ENCODE peak calls at places on chromosomes 6 and 20, in ten cellular contexts. One of them, this sample, is unnamed.

GRCh38 chr6:73006161-73006560 is 219.1 kb downstream of the KHDC1L start:
- DNase-seq in CD8-positive, alpha-beta T cell: no peak
- DNase-seq in SK-N-SH: no peak
- DNase-seq in cardiac muscle cell: no peak
- DNase-seq in body of pancreas: no peak
- DNase-seq in transverse colon: no peak
- DNase-seq in psoas muscle: no peak
- DNase-seq in brain microvascular endothelial cell: no peak
- DNase-seq in fibroblast of lung: no peak
- DNase-seq in right lobe of liver: no peak
- DNase-seq in this sample: no peak

GRCh38 chr6:168368063-168368835 is 48.7 kb upstream of the DACT2 start:
- DNase-seq in CD8-positive, alpha-beta T cell: no peak
- DNase-seq in SK-N-SH: no peak
- DNase-seq in cardiac muscle cell: peak
- DNase-seq in body of pancreas: no peak
- DNase-seq in transverse colon: no peak
- DNase-seq in psoas muscle: no peak
- DNase-seq in brain microvascular endothelial cell: no peak
- DNase-seq in fibroblast of lung: no peak
- DNase-seq in right lobe of liver: no peak
- DNase-seq in this sample: no peak

GRCh38 chr6:109686566-109686965 is 4.4 kb downstream of the AK9 start:
- DNase-seq in CD8-positive, alpha-beta T cell: no peak
- DNase-seq in SK-N-SH: no peak
- DNase-seq in cardiac muscle cell: no peak
- DNase-seq in body of pancreas: no peak
- DNase-seq in transverse colon: no peak
- DNase-seq in psoas muscle: no peak
- DNase-seq in brain microvascular endothelial cell: no peak
- DNase-seq in fibroblast of lung: no peak
- DNase-seq in right lobe of liver: no peak
- DNase-seq in this sample: no peak

GRCh38 chr6:107554918-107555317 is 65.0 kb downstream of the SOBP start:
- DNase-seq in CD8-positive, alpha-beta T cell: no peak
- DNase-seq in SK-N-SH: no peak
- DNase-seq in cardiac muscle cell: no peak
- DNase-seq in body of pancreas: no peak
- DNase-seq in transverse colon: no peak
- DNase-seq in psoas muscle: no peak
- DNase-seq in brain microvascular endothelial cell: no peak
- DNase-seq in fibroblast of lung: no peak
- DNase-seq in right lobe of liver: no peak
- DNase-seq in this sample: no peak

GRCh38 chr6:91198588-91199255 is 611.9 kb upstream of the MAP3K7 start:
- DNase-seq in CD8-positive, alpha-beta T cell: no peak
- DNase-seq in SK-N-SH: no peak
- DNase-seq in cardiac muscle cell: peak
- DNase-seq in body of pancreas: no peak
- DNase-seq in transverse colon: no peak
- DNase-seq in psoas muscle: no peak
- DNase-seq in brain microvascular endothelial cell: peak
- DNase-seq in fibroblast of lung: no peak
- DNase-seq in right lobe of liver: no peak
- DNase-seq in this sample: no peak

GRCh38 chr6:148768646-148769270 is 21.9 kb downstream of the UST start:
- DNase-seq in CD8-positive, alpha-beta T cell: no peak
- DNase-seq in SK-N-SH: no peak
- DNase-seq in cardiac muscle cell: no peak
- DNase-seq in body of pancreas: no peak
- DNase-seq in transverse colon: no peak
- DNase-seq in psoas muscle: no peak
- DNase-seq in brain microvascular endothelial cell: no peak
- DNase-seq in fibroblast of lung: no peak
- DNase-seq in right lobe of liver: no peak
- DNase-seq in this sample: no peak

GRCh38 chr20:42795399-42795798 is 394.3 kb downstream of the PTPRT start:
- DNase-seq in CD8-positive, alpha-beta T cell: no peak
- DNase-seq in SK-N-SH: no peak
- DNase-seq in cardiac muscle cell: no peak
- DNase-seq in body of pancreas: no peak
- DNase-seq in transverse colon: no peak
- DNase-seq in psoas muscle: no peak
- DNase-seq in brain microvascular endothelial cell: no peak
- DNase-seq in fibroblast of lung: no peak
- DNase-seq in right lobe of liver: no peak
- DNase-seq in this sample: no peak

GRCh38 chr20:63101781-63102719 is 95.3 kb upstream of the BHLHE23 start:
- DNase-seq in CD8-positive, alpha-beta T cell: peak
- DNase-seq in SK-N-SH: peak
- DNase-seq in cardiac muscle cell: peak
- DNase-seq in body of pancreas: peak
- DNase-seq in transverse colon: peak
- DNase-seq in psoas muscle: peak
- DNase-seq in brain microvascular endothelial cell: peak
- DNase-seq in fibroblast of lung: peak
- DNase-seq in right lobe of liver: peak
- DNase-seq in this sample: peak

DNA sequence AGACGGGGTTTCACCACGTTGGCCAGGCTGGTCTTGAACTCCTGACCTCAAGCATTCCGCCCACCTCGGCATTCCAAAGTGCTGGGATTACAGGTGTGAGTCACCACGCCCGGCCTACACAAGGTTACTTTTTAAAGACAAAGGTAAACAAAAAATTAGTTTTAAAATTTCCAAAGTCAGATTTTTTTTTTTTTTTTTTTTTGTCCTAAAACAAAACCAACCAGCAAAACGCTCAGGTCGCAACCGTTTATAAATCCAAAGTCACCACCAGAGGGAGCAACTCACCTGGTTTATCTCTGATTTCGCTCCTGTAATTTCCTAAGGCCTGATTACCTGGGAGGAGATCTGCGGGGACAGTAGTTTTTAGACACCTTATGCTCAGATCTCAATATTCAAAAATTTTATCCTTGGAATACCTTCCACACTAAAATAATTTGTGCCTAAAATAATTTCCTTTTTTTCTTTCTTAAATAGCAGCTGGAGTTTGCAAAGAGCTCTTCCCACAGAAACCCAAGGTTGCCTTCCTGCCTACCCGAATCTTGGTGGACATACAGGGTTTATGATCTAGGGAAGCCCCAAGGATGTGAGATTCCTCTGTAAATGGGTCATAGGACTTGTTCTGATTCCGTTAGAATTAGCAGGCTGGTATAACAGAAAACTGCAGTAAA is 19.8 kb upstream of the TREM1 start:
- DNase-seq in CD8-positive, alpha-beta T cell: no peak
- DNase-seq in SK-N-SH: peak
- DNase-seq in cardiac muscle cell: peak
- DNase-seq in body of pancreas: peak
- DNase-seq in transverse colon: peak
- DNase-seq in psoas muscle: no peak
- DNase-seq in brain microvascular endothelial cell: peak
- DNase-seq in fibroblast of lung: peak
- DNase-seq in right lobe of liver: no peak
- DNase-seq in this sample: no peak
- TF ChIP-seq CTCF in CD8-positive, alpha-beta T cell: peak
- TF ChIP-seq CTCF in SK-N-SH: peak
- TF ChIP-seq CTCF in cardiac muscle cell: peak
- TF ChIP-seq CTCF in body of pancreas: peak
- TF ChIP-seq CTCF in transverse colon: peak
- TF ChIP-seq CTCF in psoas muscle: peak
- TF ChIP-seq CTCF in brain microvascular endothelial cell: peak
- TF ChIP-seq CTCF in fibroblast of lung: peak
- TF ChIP-seq CTCF in right lobe of liver: peak
- TF ChIP-seq CTCF in this sample: peak

GRCh38 chr6:36850001-36850400 is 10.8 kb upstream of the CPNE5 start:
- DNase-seq in CD8-positive, alpha-beta T cell: no peak
- DNase-seq in SK-N-SH: no peak
- DNase-seq in cardiac muscle cell: no peak
- DNase-seq in body of pancreas: no peak
- DNase-seq in transverse colon: no peak
- DNase-seq in psoas muscle: no peak
- DNase-seq in brain microvascular endothelial cell: no peak
- DNase-seq in fibroblast of lung: no peak
- DNase-seq in right lobe of liver: no peak
- DNase-seq in this sample: no peak

GRCh38 chr6:36851149-36851614 is 11.9 kb upstream of the CPNE5 start:
- DNase-seq in CD8-positive, alpha-beta T cell: no peak
- DNase-seq in SK-N-SH: peak
- DNase-seq in cardiac muscle cell: peak
- DNase-seq in body of pancreas: peak
- DNase-seq in transverse colon: peak
- DNase-seq in psoas muscle: no peak
- DNase-seq in brain microvascular endothelial cell: peak
- DNase-seq in fibroblast of lung: peak
- DNase-seq in right lobe of liver: no peak
- DNase-seq in this sample: peak

GRCh38 chr6:36852481-36853147 is 13.4 kb upstream of the CPNE5 start:
- DNase-seq in CD8-positive, alpha-beta T cell: no peak
- DNase-seq in SK-N-SH: no peak
- DNase-seq in cardiac muscle cell: peak
- DNase-seq in body of pancreas: no peak
- DNase-seq in transverse colon: no peak
- DNase-seq in psoas muscle: peak
- DNase-seq in brain microvascular endothelial cell: peak
- DNase-seq in fibroblast of lung: peak
- DNase-seq in right lobe of liver: no peak
- DNase-seq in this sample: no peak

GRCh38 chr6:36853325-36853724 is 14.1 kb upstream of the CPNE5 start:
- DNase-seq in CD8-positive, alpha-beta T cell: no peak
- DNase-seq in SK-N-SH: no peak
- DNase-seq in cardiac muscle cell: peak
- DNase-seq in body of pancreas: no peak
- DNase-seq in transverse colon: no peak
- DNase-seq in psoas muscle: peak
- DNase-seq in brain microvascular endothelial cell: peak
- DNase-seq in fibroblast of lung: peak
- DNase-seq in right lobe of liver: no peak
- DNase-seq in this sample: no peak

GRCh38 chr6:36851632-36852031 is 12.4 kb upstream of the CPNE5 start:
- DNase-seq in CD8-positive, alpha-beta T cell: no peak
- DNase-seq in SK-N-SH: no peak
- DNase-seq in cardiac muscle cell: peak
- DNase-seq in body of pancreas: no peak
- DNase-seq in transverse colon: no peak
- DNase-seq in psoas muscle: no peak
- DNase-seq in brain microvascular endothelial cell: no peak
- DNase-seq in fibroblast of lung: peak
- DNase-seq in right lobe of liver: no peak
- DNase-seq in this sample: no peak
- H3K27ac ChIP-seq in CD8-positive, alpha-beta T cell: no peak
- H3K27ac ChIP-seq in SK-N-SH: no peak
- H3K27ac ChIP-seq in cardiac muscle cell: peak
- H3K27ac ChIP-seq in body of pancreas: no peak
- H3K27ac ChIP-seq in transverse colon: peak
- H3K27ac ChIP-seq in psoas muscle: peak
- H3K27ac ChIP-seq in brain microvascular endothelial cell: no peak
- H3K27ac ChIP-seq in fibroblast of lung: peak
- H3K27ac ChIP-seq in right lobe of liver: no peak
- H3K27ac ChIP-seq in this sample: peak

GRCh38 chr6:41549673-41550072 is 3.5 kb downstream of the FOXP4 start:
- DNase-seq in CD8-positive, alpha-beta T cell: no peak
- DNase-seq in SK-N-SH: no peak
- DNase-seq in cardiac muscle cell: no peak
- DNase-seq in body of pancreas: no peak
- DNase-seq in transverse colon: no peak
- DNase-seq in psoas muscle: no peak
- DNase-seq in brain microvascular endothelial cell: no peak
- DNase-seq in fibroblast of lung: no peak
- DNase-seq in right lobe of liver: no peak
- DNase-seq in this sample: no peak

GRCh38 chr6:41547799-41548097 is 1.6 kb downstream of the FOXP4 start:
- DNase-seq in CD8-positive, alpha-beta T cell: no peak
- DNase-seq in SK-N-SH: no peak
- DNase-seq in cardiac muscle cell: no peak
- DNase-seq in body of pancreas: no peak
- DNase-seq in transverse colon: no peak
- DNase-seq in psoas muscle: no peak
- DNase-seq in brain microvascular endothelial cell: no peak
- DNase-seq in fibroblast of lung: no peak
- DNase-seq in right lobe of liver: no peak
- DNase-seq in this sample: no peak

GRCh38 chr6:41548841-41549642 is 2.9 kb downstream of the FOXP4 start:
- DNase-seq in CD8-positive, alpha-beta T cell: no peak
- DNase-seq in SK-N-SH: no peak
- DNase-seq in cardiac muscle cell: no peak
- DNase-seq in body of pancreas: no peak
- DNase-seq in transverse colon: no peak
- DNase-seq in psoas muscle: no peak
- DNase-seq in brain microvascular endothelial cell: no peak
- DNase-seq in fibroblast of lung: no peak
- DNase-seq in right lobe of liver: no peak
- DNase-seq in this sample: no peak

GRCh38 chr6:41546866-41547798 is 951 bp downstream of the FOXP4 start:
- DNase-seq in CD8-positive, alpha-beta T cell: peak
- DNase-seq in SK-N-SH: peak
- DNase-seq in cardiac muscle cell: peak
- DNase-seq in body of pancreas: peak
- DNase-seq in transverse colon: peak
- DNase-seq in psoas muscle: peak
- DNase-seq in brain microvascular endothelial cell: peak
- DNase-seq in fibroblast of lung: peak
- DNase-seq in right lobe of liver: peak
- DNase-seq in this sample: no peak

DNA sequence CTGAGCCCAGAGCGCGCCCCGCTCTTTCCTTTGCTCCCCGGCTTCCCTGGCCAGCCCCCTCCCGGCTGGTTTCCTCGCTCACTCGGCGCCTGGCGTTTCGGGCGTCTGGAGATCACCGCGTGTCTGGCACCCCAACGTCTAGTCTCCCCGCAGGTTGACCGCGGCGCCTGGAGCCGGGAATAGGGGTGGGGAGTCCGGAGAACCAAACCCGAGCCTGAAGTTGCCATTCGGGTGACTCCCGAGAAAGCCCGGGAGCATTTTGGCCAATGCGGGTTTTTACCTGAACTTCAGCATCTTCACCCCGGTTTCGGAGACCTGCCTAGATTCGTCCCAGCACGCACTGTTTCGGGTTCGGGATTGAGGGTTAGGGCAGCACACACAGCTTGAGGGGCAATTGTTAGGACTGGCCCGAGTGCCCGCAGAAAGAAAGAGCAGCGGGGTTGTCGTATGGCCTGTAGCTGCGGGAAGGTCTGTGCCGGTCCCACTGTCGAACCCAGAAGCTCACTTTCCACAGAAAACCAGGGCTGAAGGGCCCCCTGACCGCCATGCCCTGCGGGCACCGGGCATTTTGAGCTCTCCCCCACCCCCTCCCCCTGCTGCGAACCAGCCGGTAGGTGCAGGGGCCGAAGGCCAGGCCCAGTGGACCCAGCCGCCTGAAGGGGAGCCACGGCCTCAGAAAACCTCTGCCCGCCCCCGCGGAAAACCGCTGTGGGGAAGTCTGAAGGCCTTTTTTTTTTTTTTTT is 2.1 kb downstream of the FOXP4 start:
- DNase-seq in CD8-positive, alpha-beta T cell: no peak
- DNase-seq in SK-N-SH: no peak
- DNase-seq in cardiac muscle cell: no peak
- DNase-seq in body of pancreas: peak
- DNase-seq in transverse colon: peak
- DNase-seq in psoas muscle: peak
- DNase-seq in brain microvascular endothelial cell: no peak
- DNase-seq in fibroblast of lung: no peak
- DNase-seq in right lobe of liver: peak
- DNase-seq in this sample: peak
- TF ChIP-seq CTCF in CD8-positive, alpha-beta T cell: no peak
- TF ChIP-seq CTCF in SK-N-SH: no peak
- TF ChIP-seq CTCF in cardiac muscle cell: no peak
- TF ChIP-seq CTCF in body of pancreas: no peak
- TF ChIP-seq CTCF in transverse colon: no peak
- TF ChIP-seq CTCF in psoas muscle: no peak
- TF ChIP-seq CTCF in brain microvascular endothelial cell: no peak
- TF ChIP-seq CTCF in fibroblast of lung: no peak
- TF ChIP-seq CTCF in right lobe of liver: no peak
- TF ChIP-seq CTCF in this sample: no peak

GRCh38 chr20:48381353-48382120 is 446.3 kb downstream of the PREX1 start:
- DNase-seq in CD8-positive, alpha-beta T cell: no peak
- DNase-seq in SK-N-SH: no peak
- DNase-seq in cardiac muscle cell: peak
- DNase-seq in body of pancreas: no peak
- DNase-seq in transverse colon: no peak
- DNase-seq in psoas muscle: no peak
- DNase-seq in brain microvascular endothelial cell: no peak
- DNase-seq in fibroblast of lung: no peak
- DNase-seq in right lobe of liver: no peak
- DNase-seq in this sample: no peak
- H3K27ac ChIP-seq in CD8-positive, alpha-beta T cell: no peak
- H3K27ac ChIP-seq in SK-N-SH: no peak
- H3K27ac ChIP-seq in cardiac muscle cell: no peak
- H3K27ac ChIP-seq in body of pancreas: no peak
- H3K27ac ChIP-seq in transverse colon: no peak
- H3K27ac ChIP-seq in psoas muscle: no peak
- H3K27ac ChIP-seq in brain microvascular endothelial cell: no peak
- H3K27ac ChIP-seq in fibroblast of lung: no peak
- H3K27ac ChIP-seq in right lobe of liver: no peak
- H3K27ac ChIP-seq in this sample: no peak

This sample was measured in upper lobe of left lung.